ENCODE peak calls at places on chromosomes 3 and 15, in seven cellular contexts. A, S, O, J, C, E and Q are unnamed samples.

GRCh38 chr3:183073839-183074615 is 25.3 kb downstream of the MCCC1 start:
- DNase-seq in S (no peak), O (no peak), E (peak), A (peak), C (no peak), J (no peak), Q (no peak)

GRCh38 chr3:172687501-172687900 is 23.4 kb downstream of the NCEH1 start:
- DNase-seq in J (no peak), A (no peak), S (no peak), E (no peak), O (no peak), C (no peak), Q (no peak)

GRCh38 chr3:177491301-177492031 is 294.2 kb upstream of the TBL1XR1 start:
- DNase-seq in O (no peak), S (no peak), A (peak), C (no peak), J (no peak), E (peak), Q (no peak)

GRCh38 chr3:156535162-156535627 is 19.7 kb downstream of the SSR3 start:
- DNase-seq in A (peak), J (peak), C (peak), O (peak), S (no peak), E (peak), Q (peak)

GRCh38 chr15:98794211-98794610 is 145.9 kb downstream of the IGF1R start:
- DNase-seq in A (no peak), C (no peak), S (no peak), E (no peak), O (no peak), J (no peak), Q (no peak)

GRCh38 chr15:58378241-58379085 is 53.3 kb upstream of the LIPC start:
- DNase-seq in C (no peak), A (peak), E (no peak), O (no peak), S (no peak), J (no peak), Q (no peak)

GRCh38 chr3:13012228-13012691 is 61.0 kb downstream of the IQSEC1 start:
- DNase-seq in C (no peak), E (peak), J (no peak), S (no peak), A (peak), O (peak), Q (peak)

GRCh38 chr3:14453368-14453710 is 50.9 kb downstream of the SLC6A6 start:
- DNase-seq in C (no peak), E (no peak), S (no peak), A (no peak), J (no peak), O (no peak), Q (no peak)

GRCh38 chr15:59703979-59704796 is 15.1 kb upstream of the BNIP2 start:
- DNase-seq in A (no peak), C (no peak), J (no peak), O (no peak), E (no peak), S (no peak), Q (no peak)

GRCh38 chr15:69074011-69074842 is 59.7 kb downstream of the NOX5 start:
- DNase-seq in E (no peak), A (peak), S (no peak), O (peak), J (no peak), C (peak), Q (no peak)

GRCh38 chr15:63371297-63371918 is 10.2 kb downstream of the CA12 start:
- DNase-seq in J (no peak), O (no peak), E (no peak), S (no peak), C (no peak), A (no peak), Q (no peak)

GRCh38 chr15:78638658-78639314 is 2.2 kb downstream of the CHRNB4 start:
- DNase-seq in S (no peak), E (peak), J (no peak), O (peak), C (peak), A (peak), Q (peak)

GRCh38 chr3:140447136-140447535 is 230.7 kb upstream of the TRIM42 start:
- DNase-seq in O (no peak), E (no peak), S (no peak), J (no peak), A (no peak), C (no peak), Q (no peak)

GRCh38 chr15:78761891-78762385 is 49.3 kb downstream of the ADAMTS7 start:
- DNase-seq in S (no peak), A (no peak), O (no peak), J (no peak), E (no peak), C (no peak), Q (peak)

GRCh38 chr15:48559270-48559669 is 86.2 kb downstream of the FBN1 start:
- DNase-seq in A (peak), C (no peak), S (no peak), J (peak), O (no peak), E (peak), Q (no peak)

GRCh38 chr3:181555681-181556080 is 156.0 kb upstream of the SOX2 start:
- DNase-seq in E (peak), S (no peak), J (no peak), C (no peak), A (no peak), O (no peak), Q (no peak)

GRCh38 chr3:13323822-13324221 is 96.3 kb downstream of the NUP210 start:
- DNase-seq in E (no peak), A (no peak), J (no peak), S (no peak), O (no peak), C (no peak), Q (no peak)

GRCh38 chr3:11954312-11954934 is 49.8 kb upstream of the SYN2 start:
- DNase-seq in S (no peak), A (no peak), O (no peak), J (no peak), E (no peak), C (no peak), Q (no peak)

GRCh38 chr3:24123596-24123995 is 178.5 kb downstream of the NR1D2 start:
- DNase-seq in E (no peak), O (no peak), A (peak), J (no peak), C (no peak), S (no peak), Q (no peak)

GRCh38 chr3:63034106-63034505 is 158.9 kb upstream of the CADPS start:
- DNase-seq in O (no peak), J (no peak), A (no peak), E (no peak), S (no peak), C (no peak), Q (no peak)

GRCh38 chr15:85762039-85762755 is 32.5 kb downstream of the KLHL25 start:
- DNase-seq in C (no peak), A (no peak), O (no peak), S (no peak), J (no peak), E (no peak), Q (no peak)

GRCh38 chr15:79844221-79844620 is 52.6 kb downstream of the MTHFS start:
- DNase-seq in C (no peak), S (no peak), E (no peak), O (no peak), J (no peak), A (peak), Q (no peak)

GRCh38 chr3:197541756-197542539 is 13.8 kb downstream of the BDH1 start:
- DNase-seq in C (peak), A (no peak), S (no peak), E (peak), J (no peak), O (no peak), Q (no peak)

GRCh38 chr15:100873029-100873677 is 6.5 kb upstream of the ALDH1A3 start:
- DNase-seq in J (no peak), C (peak), S (no peak), A (peak), E (peak), O (peak), Q (peak)

GRCh38 chr3:81406318-81406717 is 355.1 kb downstream of the GBE1 start:
- DNase-seq in O (no peak), C (no peak), S (no peak), A (no peak), J (no peak), E (no peak), Q (no peak)

GRCh38 chr15:47820047-47820779 is 102.9 kb downstream of the SEMA6D start:
- DNase-seq in J (no peak), C (no peak), E (no peak), A (no peak), S (no peak), O (no peak), Q (no peak)

GRCh38 chr3:44136421-44136820 is 105.3 kb upstream of the TOPAZ1 start:
- DNase-seq in S (no peak), A (no peak), J (no peak), C (peak), E (no peak), O (no peak), Q (no peak)